ENCODE peak calls at places on chromosomes 1 and 21, in six cellular contexts. One of them, this sample, is unnamed.

GRCh38 chr1:68175621-68176398 is 56.5 kb downstream of the WLS start:
- DNase-seq in iPS DF 6.9: no peak
- DNase-seq in fibroblast of lung: peak
- DNase-seq in NCI-H446: no peak
- DNase-seq in stimulated activated CD8-positive, alpha-beta memory T cell treated with anti-CD3 and anti-CD28 coated beads, Interleukin-15, amount 100 ng/mL, for 4 hours: no peak
- DNase-seq in stomach: peak
- DNase-seq in this sample: peak

GRCh38 chr1:163959622-163960021 is 599.4 kb upstream of the PBX1 start:
- DNase-seq in stomach: no peak
- DNase-seq in stimulated activated CD8-positive, alpha-beta memory T cell treated with anti-CD3 and anti-CD28 coated beads, Interleukin-15, amount 100 ng/mL, for 4 hours: no peak
- DNase-seq in NCI-H446: no peak
- DNase-seq in iPS DF 6.9: no peak
- DNase-seq in fibroblast of lung: no peak
- DNase-seq in this sample: no peak

GRCh38 chr1:119220980-119221379 is 80.5 kb upstream of the WARS2 start:
- DNase-seq in stomach: no peak
- DNase-seq in NCI-H446: no peak
- DNase-seq in iPS DF 6.9: no peak
- DNase-seq in stimulated activated CD8-positive, alpha-beta memory T cell treated with anti-CD3 and anti-CD28 coated beads, Interleukin-15, amount 100 ng/mL, for 4 hours: no peak
- DNase-seq in fibroblast of lung: no peak
- DNase-seq in this sample: no peak

GRCh38 chr1:53413175-53414001 is 45.8 kb upstream of the DMRTB1 start:
- DNase-seq in fibroblast of lung: peak
- DNase-seq in iPS DF 6.9: no peak
- DNase-seq in NCI-H446: no peak
- DNase-seq in stimulated activated CD8-positive, alpha-beta memory T cell treated with anti-CD3 and anti-CD28 coated beads, Interleukin-15, amount 100 ng/mL, for 4 hours: peak
- DNase-seq in stomach: no peak
- DNase-seq in this sample: peak

GRCh38 chr21:28884481-28884880 is 108.2 kb downstream of the LTN1 start:
- DNase-seq in fibroblast of lung: peak
- DNase-seq in stomach: no peak
- DNase-seq in iPS DF 6.9: no peak
- DNase-seq in NCI-H446: no peak
- DNase-seq in stimulated activated CD8-positive, alpha-beta memory T cell treated with anti-CD3 and anti-CD28 coated beads, Interleukin-15, amount 100 ng/mL, for 4 hours: no peak
- DNase-seq in this sample: no peak

GRCh38 chr21:29145354-29145782 is 14.9 kb downstream of the MAP3K7CL start:
- DNase-seq in iPS DF 6.9: no peak
- DNase-seq in NCI-H446: peak
- DNase-seq in stomach: no peak
- DNase-seq in fibroblast of lung: peak
- DNase-seq in stimulated activated CD8-positive, alpha-beta memory T cell treated with anti-CD3 and anti-CD28 coated beads, Interleukin-15, amount 100 ng/mL, for 4 hours: no peak
- DNase-seq in this sample: peak

GRCh38 chr1:200486634-200487033 is 76.8 kb upstream of the ZNF281 start:
- DNase-seq in stimulated activated CD8-positive, alpha-beta memory T cell treated with anti-CD3 and anti-CD28 coated beads, Interleukin-15, amount 100 ng/mL, for 4 hours: no peak
- DNase-seq in iPS DF 6.9: no peak
- DNase-seq in stomach: no peak
- DNase-seq in NCI-H446: no peak
- DNase-seq in fibroblast of lung: no peak
- DNase-seq in this sample: no peak

GRCh38 chr1:43271186-43272118 is 1.7 kb downstream of the TMEM125 start:
- DNase-seq in stomach: peak
- DNase-seq in stimulated activated CD8-positive, alpha-beta memory T cell treated with anti-CD3 and anti-CD28 coated beads, Interleukin-15, amount 100 ng/mL, for 4 hours: no peak
- DNase-seq in iPS DF 6.9: no peak
- DNase-seq in NCI-H446: no peak
- DNase-seq in fibroblast of lung: no peak
- DNase-seq in this sample: no peak

GRCh38 chr1:97581614-97582051 is 339.2 kb downstream of the DPYD start:
- DNase-seq in NCI-H446: no peak
- DNase-seq in fibroblast of lung: no peak
- DNase-seq in stimulated activated CD8-positive, alpha-beta memory T cell treated with anti-CD3 and anti-CD28 coated beads, Interleukin-15, amount 100 ng/mL, for 4 hours: no peak
- DNase-seq in stomach: no peak
- DNase-seq in iPS DF 6.9: no peak
- DNase-seq in this sample: peak

GRCh38 chr1:228149341-228150020 is at the start of gene GJC2:
- DNase-seq in stomach: no peak
- DNase-seq in NCI-H446: no peak
- DNase-seq in stimulated activated CD8-positive, alpha-beta memory T cell treated with anti-CD3 and anti-CD28 coated beads, Interleukin-15, amount 100 ng/mL, for 4 hours: no peak
- DNase-seq in fibroblast of lung: peak
- DNase-seq in iPS DF 6.9: no peak
- DNase-seq in this sample: peak

GRCh38 chr1:245322673-245323072 is 167.9 kb downstream of the KIF26B start:
- DNase-seq in stomach: no peak
- DNase-seq in iPS DF 6.9: no peak
- DNase-seq in fibroblast of lung: no peak
- DNase-seq in NCI-H446: no peak
- DNase-seq in stimulated activated CD8-positive, alpha-beta memory T cell treated with anti-CD3 and anti-CD28 coated beads, Interleukin-15, amount 100 ng/mL, for 4 hours: no peak
- DNase-seq in this sample: no peak

GRCh38 chr1:41917835-41918449 is 780 bp downstream of the HIVEP3 start:
- DNase-seq in NCI-H446: no peak
- DNase-seq in stimulated activated CD8-positive, alpha-beta memory T cell treated with anti-CD3 and anti-CD28 coated beads, Interleukin-15, amount 100 ng/mL, for 4 hours: no peak
- DNase-seq in iPS DF 6.9: no peak
- DNase-seq in stomach: peak
- DNase-seq in fibroblast of lung: peak
- DNase-seq in this sample: peak

GRCh38 chr1:94936861-94937620 is 10.1 kb upstream of the CNN3 start:
- DNase-seq in stomach: no peak
- DNase-seq in stimulated activated CD8-positive, alpha-beta memory T cell treated with anti-CD3 and anti-CD28 coated beads, Interleukin-15, amount 100 ng/mL, for 4 hours: no peak
- DNase-seq in iPS DF 6.9: no peak
- DNase-seq in fibroblast of lung: no peak
- DNase-seq in NCI-H446: no peak
- DNase-seq in this sample: no peak

GRCh38 chr1:16631248-16632043 is 18.1 kb upstream of the NBPF1 start:
- DNase-seq in stimulated activated CD8-positive, alpha-beta memory T cell treated with anti-CD3 and anti-CD28 coated beads, Interleukin-15, amount 100 ng/mL, for 4 hours: no peak
- DNase-seq in fibroblast of lung: no peak
- DNase-seq in NCI-H446: no peak
- DNase-seq in stomach: peak
- DNase-seq in iPS DF 6.9: no peak
- DNase-seq in this sample: no peak

GRCh38 chr1:244347942-244348341 is 103.8 kb downstream of the ADSS2 start:
- DNase-seq in stimulated activated CD8-positive, alpha-beta memory T cell treated with anti-CD3 and anti-CD28 coated beads, Interleukin-15, amount 100 ng/mL, for 4 hours: no peak
- DNase-seq in iPS DF 6.9: no peak
- DNase-seq in fibroblast of lung: no peak
- DNase-seq in NCI-H446: no peak
- DNase-seq in stomach: no peak
- DNase-seq in this sample: peak

GRCh38 chr1:26019641-26020315 is 1.8 kb upstream of the EXTL1 start:
- DNase-seq in fibroblast of lung: no peak
- DNase-seq in stimulated activated CD8-positive, alpha-beta memory T cell treated with anti-CD3 and anti-CD28 coated beads, Interleukin-15, amount 100 ng/mL, for 4 hours: no peak
- DNase-seq in iPS DF 6.9: no peak
- DNase-seq in stomach: no peak
- DNase-seq in NCI-H446: no peak
- DNase-seq in this sample: no peak

GRCh38 chr1:90614872-90615271 is 102.2 kb downstream of the BARHL2 start:
- DNase-seq in iPS DF 6.9: no peak
- DNase-seq in stomach: no peak
- DNase-seq in fibroblast of lung: no peak
- DNase-seq in NCI-H446: no peak
- DNase-seq in stimulated activated CD8-positive, alpha-beta memory T cell treated with anti-CD3 and anti-CD28 coated beads, Interleukin-15, amount 100 ng/mL, for 4 hours: no peak
- DNase-seq in this sample: no peak

GRCh38 chr1:221865808-221866207 is 123.9 kb upstream of the DUSP10 start:
- DNase-seq in fibroblast of lung: no peak
- DNase-seq in stimulated activated CD8-positive, alpha-beta memory T cell treated with anti-CD3 and anti-CD28 coated beads, Interleukin-15, amount 100 ng/mL, for 4 hours: no peak
- DNase-seq in stomach: no peak
- DNase-seq in iPS DF 6.9: no peak
- DNase-seq in NCI-H446: no peak
- DNase-seq in this sample: no peak

GRCh38 chr1:17765444-17766411 is 10.6 kb downstream of the ACTL8 start:
- DNase-seq in stimulated activated CD8-positive, alpha-beta memory T cell treated with anti-CD3 and anti-CD28 coated beads, Interleukin-15, amount 100 ng/mL, for 4 hours: no peak
- DNase-seq in iPS DF 6.9: no peak
- DNase-seq in stomach: no peak
- DNase-seq in NCI-H446: no peak
- DNase-seq in fibroblast of lung: peak
- DNase-seq in this sample: peak

GRCh38 chr21:14591882-14592281 is 45.8 kb upstream of the SAMSN1 start:
- DNase-seq in stomach: peak
- DNase-seq in stimulated activated CD8-positive, alpha-beta memory T cell treated with anti-CD3 and anti-CD28 coated beads, Interleukin-15, amount 100 ng/mL, for 4 hours: no peak
- DNase-seq in fibroblast of lung: peak
- DNase-seq in iPS DF 6.9: no peak
- DNase-seq in NCI-H446: no peak
- DNase-seq in this sample: peak

GRCh38 chr1:209389258-209389657 is 194.3 kb upstream of the CAMK1G start:
- DNase-seq in NCI-H446: no peak
- DNase-seq in iPS DF 6.9: no peak
- DNase-seq in stimulated activated CD8-positive, alpha-beta memory T cell treated with anti-CD3 and anti-CD28 coated beads, Interleukin-15, amount 100 ng/mL, for 4 hours: no peak
- DNase-seq in fibroblast of lung: peak
- DNase-seq in stomach: no peak
- DNase-seq in this sample: peak

GRCh38 chr1:246041360-246041759 is 465.7 kb downstream of the SMYD3 start:
- DNase-seq in stomach: no peak
- DNase-seq in stimulated activated CD8-positive, alpha-beta memory T cell treated with anti-CD3 and anti-CD28 coated beads, Interleukin-15, amount 100 ng/mL, for 4 hours: no peak
- DNase-seq in NCI-H446: no peak
- DNase-seq in fibroblast of lung: no peak
- DNase-seq in iPS DF 6.9: no peak
- DNase-seq in this sample: no peak

GRCh38 chr1:36513676-36514473 is 31.2 kb upstream of the CSF3R start:
- DNase-seq in stimulated activated CD8-positive, alpha-beta memory T cell treated with anti-CD3 and anti-CD28 coated beads, Interleukin-15, amount 100 ng/mL, for 4 hours: no peak
- DNase-seq in NCI-H446: no peak
- DNase-seq in fibroblast of lung: no peak
- DNase-seq in iPS DF 6.9: no peak
- DNase-seq in stomach: no peak
- DNase-seq in this sample: no peak

GRCh38 chr1:161260939-161261858 is 2.7 kb downstream of the PCP4L1 start:
- DNase-seq in iPS DF 6.9: no peak
- DNase-seq in fibroblast of lung: no peak
- DNase-seq in NCI-H446: no peak
- DNase-seq in stomach: no peak
- DNase-seq in stimulated activated CD8-positive, alpha-beta memory T cell treated with anti-CD3 and anti-CD28 coated beads, Interleukin-15, amount 100 ng/mL, for 4 hours: no peak
- DNase-seq in this sample: no peak

GRCh38 chr1:21909286-21909759 is 27.8 kb downstream of the HSPG2 start:
- DNase-seq in fibroblast of lung: peak
- DNase-seq in iPS DF 6.9: no peak
- DNase-seq in stomach: no peak
- DNase-seq in stimulated activated CD8-positive, alpha-beta memory T cell treated with anti-CD3 and anti-CD28 coated beads, Interleukin-15, amount 100 ng/mL, for 4 hours: no peak
- DNase-seq in NCI-H446: no peak
- DNase-seq in this sample: peak

GRCh38 chr1:87555366-87555765 is 226.7 kb downstream of the LMO4 start:
- DNase-seq in stimulated activated CD8-positive, alpha-beta memory T cell treated with anti-CD3 and anti-CD28 coated beads, Interleukin-15, amount 100 ng/mL, for 4 hours: no peak
- DNase-seq in fibroblast of lung: no peak
- DNase-seq in stomach: no peak
- DNase-seq in NCI-H446: no peak
- DNase-seq in iPS DF 6.9: no peak
- DNase-seq in this sample: no peak

GRCh38 chr1:159856576-159856975 is 5.9 kb downstream of the VSIG8 start:
- DNase-seq in stimulated activated CD8-positive, alpha-beta memory T cell treated with anti-CD3 and anti-CD28 coated beads, Interleukin-15, amount 100 ng/mL, for 4 hours: no peak
- DNase-seq in iPS DF 6.9: no peak
- DNase-seq in stomach: no peak
- DNase-seq in NCI-H446: no peak
- DNase-seq in fibroblast of lung: no peak
- DNase-seq in this sample: no peak